ENCODE peak calls at places on chromosomes 6 and 20, in ten cellular contexts. One of them, this sample, is unnamed. For H3K36me3 and H3K4me1, the result is how much of the 10 kb centered on the place peaks cover.

GRCh38 chr20:45229264-45230056 is 8.3 kb downstream of the SEMG2 start:
- DNase-seq in PC-3: peak
- DNase-seq in keratinocyte: no peak
- DNase-seq in pancreas: peak
- DNase-seq in upper lobe of right lung: peak
- DNase-seq in BE2C: peak
- DNase-seq in fibroblast of lung: no peak
- DNase-seq in aorta: no peak
- DNase-seq in prostate gland: no peak
- DNase-seq in NT2/D1: peak
- DNase-seq in this sample: peak

GRCh38 chr6:124887872-124888580 is 74.2 kb upstream of the RNF217 start:
- DNase-seq in NT2/D1: no peak
- DNase-seq in prostate gland: no peak
- DNase-seq in PC-3: no peak
- DNase-seq in pancreas: no peak
- DNase-seq in fibroblast of lung: no peak
- DNase-seq in upper lobe of right lung: no peak
- DNase-seq in BE2C: no peak
- DNase-seq in aorta: no peak
- DNase-seq in keratinocyte: no peak
- DNase-seq in this sample: no peak

GRCh38 chr6:155303361-155303870 is 10.9 kb downstream of the TFB1M start:
- DNase-seq in NT2/D1: no peak
- DNase-seq in PC-3: no peak
- DNase-seq in keratinocyte: no peak
- DNase-seq in prostate gland: no peak
- DNase-seq in upper lobe of right lung: no peak
- DNase-seq in aorta: no peak
- DNase-seq in BE2C: no peak
- DNase-seq in fibroblast of lung: peak
- DNase-seq in pancreas: no peak
- DNase-seq in this sample: no peak

GRCh38 chr20:52731086-52731485 is 241.1 kb upstream of the TSHZ2 start:
- DNase-seq in NT2/D1: peak
- DNase-seq in PC-3: no peak
- DNase-seq in pancreas: no peak
- DNase-seq in BE2C: no peak
- DNase-seq in aorta: no peak
- DNase-seq in fibroblast of lung: no peak
- DNase-seq in prostate gland: peak
- DNase-seq in keratinocyte: no peak
- DNase-seq in upper lobe of right lung: no peak
- DNase-seq in this sample: no peak

GRCh38 chr6:132763269-132763668 is 5.6 kb upstream of the VNN2 start:
- DNase-seq in aorta: no peak
- DNase-seq in keratinocyte: no peak
- DNase-seq in prostate gland: no peak
- DNase-seq in PC-3: no peak
- DNase-seq in fibroblast of lung: no peak
- DNase-seq in pancreas: no peak
- DNase-seq in NT2/D1: no peak
- DNase-seq in BE2C: no peak
- DNase-seq in upper lobe of right lung: no peak
- DNase-seq in this sample: peak

GRCh38 chr6:136669299-136669699 is 119.1 kb upstream of the MAP7 start:
- DNase-seq in aorta: no peak
- DNase-seq in PC-3: peak
- DNase-seq in upper lobe of right lung: no peak
- DNase-seq in keratinocyte: no peak
- DNase-seq in BE2C: no peak
- DNase-seq in pancreas: no peak
- DNase-seq in NT2/D1: no peak
- DNase-seq in prostate gland: peak
- DNase-seq in fibroblast of lung: peak
- DNase-seq in this sample: no peak

GRCh38 chr6:100228437-100229424 is 234.7 kb upstream of the MCHR2 start:
- DNase-seq in pancreas: peak
- DNase-seq in fibroblast of lung: peak
- DNase-seq in PC-3: peak
- DNase-seq in BE2C: peak
- DNase-seq in NT2/D1: peak
- DNase-seq in upper lobe of right lung: peak
- DNase-seq in prostate gland: peak
- DNase-seq in aorta: peak
- DNase-seq in keratinocyte: no peak
- DNase-seq in this sample: peak

GRCh38 chr20:15155848-15156401 is 818.5 kb upstream of the FLRT3 start:
- DNase-seq in fibroblast of lung: no peak
- DNase-seq in prostate gland: no peak
- DNase-seq in PC-3: peak
- DNase-seq in keratinocyte: peak
- DNase-seq in BE2C: no peak
- DNase-seq in pancreas: no peak
- DNase-seq in NT2/D1: no peak
- DNase-seq in upper lobe of right lung: no peak
- DNase-seq in aorta: no peak
- DNase-seq in this sample: no peak

GRCh38 chr20:35831029-35831428 is 59.2 kb downstream of the PHF20 start:
- DNase-seq in upper lobe of right lung: no peak
- DNase-seq in pancreas: no peak
- DNase-seq in PC-3: peak
- DNase-seq in BE2C: no peak
- DNase-seq in keratinocyte: no peak
- DNase-seq in aorta: no peak
- DNase-seq in fibroblast of lung: peak
- DNase-seq in NT2/D1: no peak
- DNase-seq in prostate gland: no peak
- DNase-seq in this sample: no peak

GRCh38 chr20:11373391-11373790 is 544.3 kb upstream of the BTBD3 start:
- DNase-seq in upper lobe of right lung: no peak
- DNase-seq in prostate gland: no peak
- DNase-seq in aorta: no peak
- DNase-seq in fibroblast of lung: peak
- DNase-seq in pancreas: peak
- DNase-seq in PC-3: no peak
- DNase-seq in BE2C: peak
- DNase-seq in NT2/D1: no peak
- DNase-seq in keratinocyte: no peak
- DNase-seq in this sample: no peak

GRCh38 chr6:18429655-18430054 is 42.5 kb downstream of the RNF144B start:
- DNase-seq in keratinocyte: no peak
- DNase-seq in aorta: no peak
- DNase-seq in BE2C: no peak
- DNase-seq in PC-3: no peak
- DNase-seq in pancreas: no peak
- DNase-seq in prostate gland: no peak
- DNase-seq in fibroblast of lung: no peak
- DNase-seq in upper lobe of right lung: no peak
- DNase-seq in NT2/D1: no peak
- DNase-seq in this sample: no peak

GRCh38 chr6:146149770-146150169 is 120.9 kb downstream of the GRM1 start:
- DNase-seq in keratinocyte: no peak
- DNase-seq in fibroblast of lung: no peak
- DNase-seq in PC-3: no peak
- DNase-seq in BE2C: no peak
- DNase-seq in pancreas: no peak
- DNase-seq in upper lobe of right lung: no peak
- DNase-seq in prostate gland: no peak
- DNase-seq in NT2/D1: no peak
- DNase-seq in aorta: no peak
- DNase-seq in this sample: no peak

GRCh38 chr20:60224914-60225313 is 266.7 kb downstream of the CDH26 start:
- DNase-seq in BE2C: peak
- DNase-seq in NT2/D1: no peak
- DNase-seq in prostate gland: no peak
- DNase-seq in aorta: no peak
- DNase-seq in PC-3: peak
- DNase-seq in fibroblast of lung: peak
- DNase-seq in pancreas: no peak
- DNase-seq in upper lobe of right lung: no peak
- DNase-seq in keratinocyte: no peak
- DNase-seq in this sample: no peak

GRCh38 chr6:4676016-4676415 is 100.2 kb upstream of the CDYL start:
- DNase-seq in keratinocyte: no peak
- DNase-seq in aorta: no peak
- DNase-seq in fibroblast of lung: no peak
- DNase-seq in upper lobe of right lung: no peak
- DNase-seq in prostate gland: no peak
- DNase-seq in pancreas: no peak
- DNase-seq in PC-3: no peak
- DNase-seq in NT2/D1: no peak
- DNase-seq in BE2C: no peak
- DNase-seq in this sample: no peak

GRCh38 chr6:19492631-19493030 is 344.5 kb upstream of the ID4 start:
- DNase-seq in pancreas: no peak
- DNase-seq in prostate gland: no peak
- DNase-seq in BE2C: no peak
- DNase-seq in aorta: no peak
- DNase-seq in keratinocyte: no peak
- DNase-seq in upper lobe of right lung: no peak
- DNase-seq in fibroblast of lung: no peak
- DNase-seq in NT2/D1: no peak
- DNase-seq in PC-3: no peak
- DNase-seq in this sample: no peak
- H3K36me3 ChIP-seq in pancreas: under half
- H3K36me3 ChIP-seq in prostate gland: under half
- H3K36me3 ChIP-seq in BE2C: under half
- H3K36me3 ChIP-seq in aorta: under half
- H3K36me3 ChIP-seq in keratinocyte: under half
- H3K36me3 ChIP-seq in upper lobe of right lung: under half
- H3K36me3 ChIP-seq in fibroblast of lung: under half
- H3K36me3 ChIP-seq in NT2/D1: under half
- H3K36me3 ChIP-seq in PC-3: under half
- H3K36me3 ChIP-seq in this sample: under half

GRCh38 chr20:1892122-1892385 is 3.2 kb upstream of the SIRPA start:
- DNase-seq in BE2C: no peak
- DNase-seq in NT2/D1: no peak
- DNase-seq in prostate gland: no peak
- DNase-seq in pancreas: no peak
- DNase-seq in keratinocyte: no peak
- DNase-seq in fibroblast of lung: no peak
- DNase-seq in PC-3: no peak
- DNase-seq in upper lobe of right lung: no peak
- DNase-seq in aorta: no peak
- DNase-seq in this sample: no peak

GRCh38 chr20:1894951-1895673 is at the start of gene SIRPA:
- DNase-seq in pancreas: peak
- DNase-seq in keratinocyte: no peak
- DNase-seq in BE2C: peak
- DNase-seq in fibroblast of lung: peak
- DNase-seq in upper lobe of right lung: peak
- DNase-seq in prostate gland: peak
- DNase-seq in PC-3: peak
- DNase-seq in aorta: peak
- DNase-seq in NT2/D1: no peak
- DNase-seq in this sample: no peak

GRCh38 chr20:1895674-1896496 is 678 bp downstream of the SIRPA start:
- DNase-seq in PC-3: no peak
- DNase-seq in fibroblast of lung: peak
- DNase-seq in upper lobe of right lung: no peak
- DNase-seq in NT2/D1: no peak
- DNase-seq in aorta: no peak
- DNase-seq in keratinocyte: no peak
- DNase-seq in prostate gland: no peak
- DNase-seq in BE2C: no peak
- DNase-seq in pancreas: no peak
- DNase-seq in this sample: no peak

GRCh38 chr20:1894471-1894950 is 696 bp upstream of the SIRPA start:
- DNase-seq in fibroblast of lung: peak
- DNase-seq in keratinocyte: no peak
- DNase-seq in BE2C: peak
- DNase-seq in NT2/D1: no peak
- DNase-seq in pancreas: peak
- DNase-seq in upper lobe of right lung: peak
- DNase-seq in prostate gland: peak
- DNase-seq in PC-3: peak
- DNase-seq in aorta: peak
- DNase-seq in this sample: no peak

DNA sequence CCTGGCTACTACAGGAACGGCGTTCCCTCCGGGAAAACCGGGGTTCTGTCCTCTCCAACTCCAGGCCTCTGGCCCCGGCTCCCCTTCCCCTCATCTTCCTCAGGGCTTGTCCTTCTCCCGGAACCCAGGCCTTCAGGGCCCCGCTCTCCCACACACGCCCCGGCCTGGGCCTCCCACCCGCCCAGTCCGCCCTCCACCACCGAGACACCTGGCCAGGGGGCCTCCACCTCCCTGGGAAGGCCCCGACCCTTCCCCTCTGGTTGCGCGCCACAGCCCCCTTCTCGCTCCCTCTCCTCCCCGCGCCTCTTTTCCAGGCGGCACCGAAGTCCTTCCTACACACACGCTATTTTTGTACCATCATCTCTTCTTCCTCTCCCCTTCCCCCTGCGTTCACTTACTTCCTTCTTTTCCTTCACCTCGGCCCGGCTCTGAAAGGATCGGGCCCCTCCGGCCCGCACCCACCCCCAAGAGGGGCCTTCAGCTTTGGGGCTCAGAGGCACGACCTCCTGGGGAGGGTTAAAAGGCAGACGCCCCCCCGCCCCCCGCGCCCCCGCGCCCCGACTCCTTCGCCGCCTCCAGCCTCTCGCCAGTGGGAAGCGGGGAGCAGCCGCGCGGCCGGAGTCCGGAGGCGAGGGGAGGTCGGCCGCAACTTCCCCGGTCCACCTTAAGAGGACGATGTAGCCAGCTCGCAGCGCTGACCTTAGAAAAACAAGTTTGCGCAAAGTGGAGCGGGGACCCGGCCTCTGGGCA is 1.3 kb upstream of the SIRPA start:
- DNase-seq in keratinocyte: no peak
- DNase-seq in aorta: no peak
- DNase-seq in BE2C: no peak
- DNase-seq in NT2/D1: peak
- DNase-seq in prostate gland: no peak
- DNase-seq in upper lobe of right lung: peak
- DNase-seq in PC-3: no peak
- DNase-seq in pancreas: no peak
- DNase-seq in fibroblast of lung: no peak
- DNase-seq in this sample: no peak
- H3K4me1 ChIP-seq in keratinocyte: half or more
- H3K4me1 ChIP-seq in aorta: under half
- H3K4me1 ChIP-seq in BE2C: under half
- H3K4me1 ChIP-seq in NT2/D1: under half
- H3K4me1 ChIP-seq in prostate gland: under half
- H3K4me1 ChIP-seq in upper lobe of right lung: under half
- H3K4me1 ChIP-seq in PC-3: under half
- H3K4me1 ChIP-seq in pancreas: under half
- H3K4me1 ChIP-seq in fibroblast of lung: under half
- H3K4me1 ChIP-seq in this sample: under half

GRCh38 chr6:116255246-116255800 is 1.4 kb upstream of the TSPYL4 start:
- DNase-seq in pancreas: no peak
- DNase-seq in fibroblast of lung: peak
- DNase-seq in BE2C: no peak
- DNase-seq in NT2/D1: no peak
- DNase-seq in upper lobe of right lung: no peak
- DNase-seq in keratinocyte: no peak
- DNase-seq in PC-3: no peak
- DNase-seq in prostate gland: no peak
- DNase-seq in aorta: no peak
- DNase-seq in this sample: no peak
- H3K4me3 ChIP-seq in pancreas: no peak
- H3K4me3 ChIP-seq in fibroblast of lung: peak
- H3K4me3 ChIP-seq in BE2C: peak
- H3K4me3 ChIP-seq in NT2/D1: peak
- H3K4me3 ChIP-seq in upper lobe of right lung: no peak
- H3K4me3 ChIP-seq in keratinocyte: peak
- H3K4me3 ChIP-seq in PC-3: peak
- H3K4me3 ChIP-seq in prostate gland: peak
- H3K4me3 ChIP-seq in aorta: no peak
- H3K4me3 ChIP-seq in this sample: no peak

GRCh38 chr6:119312875-119313338 is 36.7 kb downstream of the MAN1A1 start:
- DNase-seq in keratinocyte: no peak
- DNase-seq in fibroblast of lung: no peak
- DNase-seq in pancreas: no peak
- DNase-seq in PC-3: no peak
- DNase-seq in NT2/D1: no peak
- DNase-seq in prostate gland: no peak
- DNase-seq in aorta: no peak
- DNase-seq in BE2C: no peak
- DNase-seq in upper lobe of right lung: no peak
- DNase-seq in this sample: peak
- H3K36me3 ChIP-seq in keratinocyte: under half
- H3K36me3 ChIP-seq in fibroblast of lung: under half
- H3K36me3 ChIP-seq in pancreas: under half
- H3K36me3 ChIP-seq in PC-3: under half
- H3K36me3 ChIP-seq in NT2/D1: under half
- H3K36me3 ChIP-seq in prostate gland: under half
- H3K36me3 ChIP-seq in aorta: under half
- H3K36me3 ChIP-seq in BE2C: under half
- H3K36me3 ChIP-seq in upper lobe of right lung: under half
- H3K36me3 ChIP-seq in this sample: under half

This sample was measured in CD8-positive, alpha-beta memory T cell.